ENCODE peak calls at places on chromosomes 1 and 21, in five cellular contexts. D, Q, S, V and Y are unnamed samples.

GRCh38 chr1:232538943-232539302 is 91.0 kb downstream of the SIPA1L2 start:
- DNase-seq in S (no peak), V (no peak), D (no peak), Q (no peak), Y (no peak)

GRCh38 chr1:207748737-207749528 is 2.9 kb upstream of the CD46 start:
- DNase-seq in Q (no peak), V (no peak), D (no peak), S (no peak), Y (no peak)

GRCh38 chr1:228944991-228945390 is 209.7 kb downstream of the RHOU start:
- DNase-seq in D (peak), S (no peak), Q (peak), V (no peak), Y (no peak)

GRCh38 chr1:37040773-37041172 is 6.5 kb upstream of the GRIK3 start:
- DNase-seq in D (no peak), Q (no peak), S (no peak), V (no peak), Y (no peak)

GRCh38 chr1:226638001-226638601 is 89.5 kb downstream of the STUM start:
- DNase-seq in Q (no peak), S (no peak), V (no peak), D (no peak), Y (peak)

GRCh38 chr1:38085666-38086305 is 39.2 kb upstream of the POU3F1 start:
- DNase-seq in S (no peak), D (no peak), Q (no peak), V (peak), Y (no peak)

GRCh38 chr1:198186916-198187580 is 30.2 kb downstream of the NEK7 start:
- DNase-seq in V (no peak), Q (peak), D (no peak), S (no peak), Y (no peak)

GRCh38 chr1:44947060-44947773 is 39.2 kb downstream of the EIF2B3 start:
- DNase-seq in Q (peak), S (peak), V (no peak), D (peak), Y (no peak)

GRCh38 chr21:34274001-34274400 is 89.8 kb upstream of the KCNE2 start:
- DNase-seq in S (no peak), D (peak), V (no peak), Q (peak), Y (no peak)

GRCh38 chr21:45487161-45487806 is 55.0 kb downstream of the SLC19A1 start:
- DNase-seq in D (no peak), Q (no peak), S (no peak), V (no peak), Y (no peak)

GRCh38 chr1:53705446-53706096 is 33.4 kb downstream of the GLIS1 start:
- DNase-seq in D (no peak), S (no peak), Q (no peak), V (no peak), Y (no peak)

GRCh38 chr1:197141556-197141955 is 4.9 kb downstream of the ASPM start:
- DNase-seq in D (no peak), V (no peak), Q (no peak), S (no peak), Y (no peak)

GRCh38 chr1:215631489-215631888 is 64.4 kb downstream of the KCTD3 start:
- DNase-seq in V (no peak), D (peak), Q (peak), S (peak), Y (no peak)

GRCh38 chr1:61842863-61843514 is 100.7 kb downstream of the PATJ start:
- DNase-seq in S (no peak), V (no peak), Q (peak), D (peak), Y (no peak)

GRCh38 chr1:201982082-201982922 is at the start of gene RNPEP:
- DNase-seq in S (no peak), Q (peak), V (peak), D (peak), Y (peak)

GRCh38 chr1:222920169-222920568 is 105.3 kb downstream of the DISP1 start:
- DNase-seq in V (no peak), S (no peak), Q (no peak), D (no peak), Y (no peak)

GRCh38 chr1:38101037-38101782 is 54.6 kb upstream of the POU3F1 start:
- DNase-seq in D (no peak), S (no peak), Q (no peak), V (no peak), Y (no peak)

GRCh38 chr1:67314696-67315095 is 7.0 kb downstream of the IL12RB2 start:
- DNase-seq in V (no peak), D (no peak), Q (no peak), S (no peak), Y (no peak)

GRCh38 chr1:38786040-38786436 is 73.5 kb downstream of the RRAGC start:
- DNase-seq in V (no peak), Q (no peak), D (no peak), S (no peak), Y (no peak)

GRCh38 chr1:44072204-44072603 is 40.9 kb upstream of the SLC6A9 start:
- DNase-seq in S (peak), V (no peak), D (peak), Q (peak), Y (no peak)

GRCh38 chr1:50333595-50333974 is 89.7 kb downstream of the DMRTA2 start:
- DNase-seq in V (peak), D (peak), S (no peak), Q (peak), Y (peak)

GRCh38 chr1:79079770-79080169 is 73.2 kb upstream of the ADGRL4 start:
- DNase-seq in Q (peak), V (no peak), D (peak), S (peak), Y (no peak)

GRCh38 chr1:82492168-82492567 is 691.4 kb downstream of the ADGRL2 start:
- DNase-seq in D (no peak), V (no peak), Q (no peak), S (no peak), Y (no peak)

GRCh38 chr1:223258751-223259177 is 105.2 kb downstream of the SUSD4 start:
- DNase-seq in S (no peak), D (peak), V (no peak), Q (peak), Y (no peak)

GRCh38 chr1:3275471-3276340 is 178.8 kb upstream of the ARHGEF16 start:
- DNase-seq in Q (peak), S (no peak), V (no peak), D (peak), Y (no peak)

GRCh38 chr1:223844962-223845809 is 561 bp downstream of the TP53BP2 start:
- DNase-seq in S (peak), V (peak), Q (peak), D (peak), Y (peak)

GRCh38 chr21:27954806-27955205 is 987.9 kb upstream of the ADAMTS5 start:
- DNase-seq in Q (peak), D (no peak), S (peak), V (no peak), Y (no peak)

GRCh38 chr1:199629624-199630023 is 397.9 kb upstream of the NR5A2 start:
- DNase-seq in Q (no peak), D (no peak), V (no peak), S (no peak), Y (no peak)